ENCODE peak calls at places on chromosomes 1 and 21, in four cellular contexts. One of them, this sample, is unnamed.
A peak's percentile ranks its signal among the peaks of the same experiment; 100 is the strongest.

GRCh38 chr1:227889047-227889862 is 58.5 kb downstream of the WNT9A start:
- DNase-seq in fibroblast of mammary gland: no peak
- DNase-seq in right atrium auricular region: peak; percentile 58
- DNase-seq in HFF-Myc: no peak
- DNase-seq in this sample: peak; percentile 73

GRCh38 chr1:24745711-24746582 is 700 bp downstream of the CLIC4 start:
- DNase-seq in fibroblast of mammary gland: peak; percentile 76
- DNase-seq in right atrium auricular region: peak; percentile 84
- DNase-seq in HFF-Myc: no peak
- DNase-seq in this sample: no peak

GRCh38 chr21:44517175-44517899 is 22.7 kb downstream of the KRTAP10-1 start:
- DNase-seq in fibroblast of mammary gland: peak; percentile 45
- DNase-seq in right atrium auricular region: no peak
- DNase-seq in HFF-Myc: no peak
- DNase-seq in this sample: no peak

GRCh38 chr1:61403863-61404615 is 320.9 kb downstream of the TM2D1 start:
- DNase-seq in fibroblast of mammary gland: peak; percentile 22
- DNase-seq in right atrium auricular region: no peak
- DNase-seq in HFF-Myc: no peak
- DNase-seq in this sample: no peak

GRCh38 chr1:56401191-56401590 is 178.2 kb downstream of the PLPP3 start:
- DNase-seq in fibroblast of mammary gland: no peak
- DNase-seq in right atrium auricular region: no peak
- DNase-seq in HFF-Myc: no peak
- DNase-seq in this sample: no peak

GRCh38 chr1:108194051-108194450 is 6.1 kb downstream of the SLC25A24 start:
- DNase-seq in fibroblast of mammary gland: peak; percentile 22
- DNase-seq in right atrium auricular region: no peak
- DNase-seq in HFF-Myc: no peak
- DNase-seq in this sample: no peak

GRCh38 chr1:18246543-18246942 is 138.9 kb downstream of the IGSF21 start:
- DNase-seq in fibroblast of mammary gland: no peak
- DNase-seq in right atrium auricular region: no peak
- DNase-seq in HFF-Myc: no peak
- DNase-seq in this sample: no peak

GRCh38 chr1:99589186-99589636 is 56.7 kb upstream of the PALMD start:
- DNase-seq in fibroblast of mammary gland: no peak
- DNase-seq in right atrium auricular region: no peak
- DNase-seq in HFF-Myc: no peak
- DNase-seq in this sample: no peak

GRCh38 chr1:59684698-59685097 is 130.1 kb upstream of the HOOK1 start:
- DNase-seq in fibroblast of mammary gland: no peak
- DNase-seq in right atrium auricular region: no peak
- DNase-seq in HFF-Myc: no peak
- DNase-seq in this sample: no peak

GRCh38 chr1:169634145-169634544 is 4.2 kb upstream of the SELP start:
- DNase-seq in fibroblast of mammary gland: no peak
- DNase-seq in right atrium auricular region: no peak
- DNase-seq in HFF-Myc: no peak
- DNase-seq in this sample: no peak

GRCh38 chr1:156785458-156785857 is 18.1 kb downstream of the PRCC start:
- DNase-seq in fibroblast of mammary gland: no peak
- DNase-seq in right atrium auricular region: no peak
- DNase-seq in HFF-Myc: no peak
- DNase-seq in this sample: no peak

GRCh38 chr1:82920418-82921248 is 1078.3 kb downstream of the TTLL7 start:
- DNase-seq in fibroblast of mammary gland: peak; percentile 4
- DNase-seq in right atrium auricular region: no peak
- DNase-seq in HFF-Myc: no peak
- DNase-seq in this sample: no peak

GRCh38 chr1:89363196-89363595 is 663 bp upstream of the GBP6 start:
- DNase-seq in fibroblast of mammary gland: no peak
- DNase-seq in right atrium auricular region: no peak
- DNase-seq in HFF-Myc: no peak
- DNase-seq in this sample: no peak

GRCh38 chr1:56284933-56285332 is 294.4 kb downstream of the PLPP3 start:
- DNase-seq in fibroblast of mammary gland: peak; percentile 87
- DNase-seq in right atrium auricular region: no peak
- DNase-seq in HFF-Myc: no peak
- DNase-seq in this sample: no peak

GRCh38 chr1:24920155-24920925 is 9.7 kb downstream of the RUNX3 start:
- DNase-seq in fibroblast of mammary gland: peak; percentile 83
- DNase-seq in right atrium auricular region: peak; percentile 75
- DNase-seq in HFF-Myc: no peak
- DNase-seq in this sample: no peak

GRCh38 chr21:38843806-38844479 is 38.2 kb downstream of the ETS2 start:
- DNase-seq in fibroblast of mammary gland: peak; percentile 53
- DNase-seq in right atrium auricular region: no peak
- DNase-seq in HFF-Myc: no peak
- DNase-seq in this sample: peak; percentile 3

GRCh38 chr1:203675596-203676347 is 49.1 kb downstream of the ATP2B4 start:
- DNase-seq in fibroblast of mammary gland: no peak
- DNase-seq in right atrium auricular region: no peak
- DNase-seq in HFF-Myc: no peak
- DNase-seq in this sample: no peak

GRCh38 chr1:162689745-162690671 is 57.7 kb downstream of the DDR2 start:
- DNase-seq in fibroblast of mammary gland: peak; percentile 82
- DNase-seq in right atrium auricular region: no peak
- DNase-seq in HFF-Myc: no peak
- DNase-seq in this sample: no peak

GRCh38 chr1:36160949-36161485 is 5.1 kb downstream of the MAP7D1 start:
- DNase-seq in fibroblast of mammary gland: peak; percentile 68
- DNase-seq in right atrium auricular region: peak; percentile 79
- DNase-seq in HFF-Myc: no peak
- DNase-seq in this sample: no peak
- TF ChIP-seq CTCF in fibroblast of mammary gland: peak; percentile 40
- TF ChIP-seq CTCF in right atrium auricular region: no peak
- TF ChIP-seq CTCF in HFF-Myc: peak; percentile 53
- TF ChIP-seq CTCF in this sample: peak; percentile 50

GRCh38 chr21:28776251-28776650 is 216.4 kb downstream of the LTN1 start:
- DNase-seq in fibroblast of mammary gland: peak; percentile 96
- DNase-seq in right atrium auricular region: no peak
- DNase-seq in HFF-Myc: no peak
- DNase-seq in this sample: no peak

GRCh38 chr21:28779914-28780313 is 212.8 kb downstream of the LTN1 start:
- DNase-seq in fibroblast of mammary gland: no peak
- DNase-seq in right atrium auricular region: no peak
- DNase-seq in HFF-Myc: no peak
- DNase-seq in this sample: no peak

GRCh38 chr21:28783641-28784185 is 209.0 kb downstream of the LTN1 start:
- DNase-seq in fibroblast of mammary gland: no peak
- DNase-seq in right atrium auricular region: no peak
- DNase-seq in HFF-Myc: no peak
- DNase-seq in this sample: no peak

GRCh38 chr21:28781602-28782274 is 210.9 kb downstream of the LTN1 start:
- DNase-seq in fibroblast of mammary gland: peak; percentile 65
- DNase-seq in right atrium auricular region: no peak
- DNase-seq in HFF-Myc: no peak
- DNase-seq in this sample: no peak
- TF ChIP-seq CTCF in fibroblast of mammary gland: peak; percentile 79
- TF ChIP-seq CTCF in right atrium auricular region: no peak
- TF ChIP-seq CTCF in HFF-Myc: peak; percentile 66
- TF ChIP-seq CTCF in this sample: peak; percentile 53

DNA sequence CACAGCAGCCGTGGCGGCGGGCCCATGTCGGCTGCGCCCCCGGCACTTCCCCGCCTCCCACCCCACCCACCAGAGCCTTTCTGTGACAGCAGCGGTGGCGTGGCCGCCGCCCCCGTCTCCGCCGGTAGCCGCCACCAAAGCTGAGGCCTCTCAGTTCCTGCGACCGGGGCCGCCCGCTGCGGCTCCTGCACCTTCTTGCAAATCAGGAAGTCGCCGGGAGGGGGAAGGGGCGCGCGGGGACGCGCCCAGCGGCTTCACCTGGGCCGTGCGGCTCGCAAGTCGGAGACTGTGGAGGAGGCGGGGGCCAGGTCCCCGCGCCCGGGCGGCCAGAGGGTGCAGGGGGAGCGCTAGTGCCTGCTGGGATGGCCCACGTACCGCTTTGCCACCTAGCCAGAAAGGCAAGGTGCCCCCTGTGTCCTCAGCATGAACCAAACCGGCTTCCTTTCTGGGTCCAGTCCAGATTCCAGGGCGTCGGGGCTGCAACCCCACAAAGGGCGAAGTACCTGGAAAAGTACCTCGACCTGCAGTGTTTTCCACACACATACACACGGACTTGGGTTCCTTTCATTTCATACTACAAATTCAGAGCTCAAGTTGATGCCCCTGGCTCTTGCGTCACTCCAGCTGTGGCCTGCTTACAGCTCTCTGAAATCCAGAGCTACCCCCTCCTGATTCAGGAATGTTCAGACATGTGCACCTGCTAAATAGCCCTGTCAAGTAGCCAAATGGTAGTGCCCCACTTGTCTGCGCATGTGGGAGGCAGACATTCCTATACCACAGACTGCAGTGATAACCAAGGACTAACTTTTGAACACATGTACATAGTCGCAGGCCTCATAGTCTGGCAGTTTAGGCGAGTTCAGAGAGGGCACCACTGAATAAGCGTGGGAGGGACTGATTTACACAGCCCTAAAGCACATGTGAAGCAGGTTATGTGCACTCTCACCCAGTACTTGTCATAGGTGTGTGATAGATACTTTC is at the start of gene DENND1B:
- DNase-seq in fibroblast of mammary gland: peak; percentile 45
- DNase-seq in right atrium auricular region: no peak
- DNase-seq in HFF-Myc: no peak
- DNase-seq in this sample: peak; percentile 85
- TF ChIP-seq CTCF in fibroblast of mammary gland: no peak
- TF ChIP-seq CTCF in right atrium auricular region: no peak
- TF ChIP-seq CTCF in HFF-Myc: no peak
- TF ChIP-seq CTCF in this sample: no peak

GRCh38 chr1:52542085-52542688 is 10.7 kb downstream of the TUT4 start:
- DNase-seq in fibroblast of mammary gland: no peak
- DNase-seq in right atrium auricular region: no peak
- DNase-seq in HFF-Myc: no peak
- DNase-seq in this sample: no peak
- TF ChIP-seq CTCF in fibroblast of mammary gland: no peak
- TF ChIP-seq CTCF in right atrium auricular region: no peak
- TF ChIP-seq CTCF in HFF-Myc: no peak
- TF ChIP-seq CTCF in this sample: no peak

GRCh38 chr1:27940297-27940696 is 5.5 kb downstream of the SMPDL3B start:
- DNase-seq in fibroblast of mammary gland: peak; percentile 24
- DNase-seq in right atrium auricular region: peak; percentile 66
- DNase-seq in HFF-Myc: no peak
- DNase-seq in this sample: no peak
- TF ChIP-seq CTCF in fibroblast of mammary gland: peak; percentile 33
- TF ChIP-seq CTCF in right atrium auricular region: no peak
- TF ChIP-seq CTCF in HFF-Myc: peak; percentile 53
- TF ChIP-seq CTCF in this sample: peak; percentile 21

GRCh38 chr1:71097428-71097827 is 16.6 kb upstream of the ZRANB2 start:
- DNase-seq in fibroblast of mammary gland: no peak
- DNase-seq in right atrium auricular region: no peak
- DNase-seq in HFF-Myc: no peak
- DNase-seq in this sample: no peak

GRCh38 chr1:71088645-71089287 is 7.9 kb upstream of the ZRANB2 start:
- DNase-seq in fibroblast of mammary gland: no peak
- DNase-seq in right atrium auricular region: no peak
- DNase-seq in HFF-Myc: no peak
- DNase-seq in this sample: no peak

GRCh38 chr1:71089536-71090270 is 8.9 kb upstream of the ZRANB2 start:
- DNase-seq in fibroblast of mammary gland: peak; percentile 78
- DNase-seq in right atrium auricular region: no peak
- DNase-seq in HFF-Myc: no peak
- DNase-seq in this sample: no peak

DNA sequence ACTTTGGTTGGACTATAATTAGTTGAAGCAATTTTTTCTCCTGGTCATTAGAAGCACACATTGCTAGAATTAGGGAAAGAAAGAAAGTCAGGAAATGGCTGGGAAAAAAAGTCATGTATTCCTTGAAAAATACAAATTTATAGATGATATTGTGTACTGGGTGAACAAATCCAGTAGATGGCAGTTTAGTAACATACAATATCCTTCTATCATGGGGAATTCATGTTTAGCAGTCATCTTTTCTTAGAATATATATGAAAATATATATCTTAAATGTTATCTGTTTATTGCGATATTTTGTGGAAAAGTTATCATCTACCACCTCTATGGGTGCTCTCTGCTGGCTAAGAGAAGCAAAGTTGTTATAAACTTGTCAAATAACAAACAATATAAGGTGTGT is 13.1 kb upstream of the ZRANB2 start:
- DNase-seq in fibroblast of mammary gland: peak; percentile 50
- DNase-seq in right atrium auricular region: no peak
- DNase-seq in HFF-Myc: no peak
- DNase-seq in this sample: no peak
- TF ChIP-seq CTCF in fibroblast of mammary gland: peak; percentile 41
- TF ChIP-seq CTCF in right atrium auricular region: no peak
- TF ChIP-seq CTCF in HFF-Myc: peak; percentile 17
- TF ChIP-seq CTCF in this sample: peak; percentile 60

This sample was measured in osteocyte.